ENCODE peak calls at places on chromosomes 1 and 21, in four cellular contexts. One of them, this sample, is unnamed.

GRCh38 chr1:28123461-28123961 is 35.1 kb upstream of the EYA3 start:
- DNase-seq in GDM1: no peak
- DNase-seq in H7: no peak
- DNase-seq in cardiac fibroblast: peak
- DNase-seq in this sample: peak

GRCh38 chr1:37537378-37537777 is 16.7 kb downstream of the SNIP1 start:
- DNase-seq in GDM1: no peak
- DNase-seq in H7: no peak
- DNase-seq in cardiac fibroblast: peak
- DNase-seq in this sample: peak

GRCh38 chr1:159881930-159882839 is 17.8 kb downstream of the CFAP45 start:
- DNase-seq in GDM1: no peak
- DNase-seq in H7: no peak
- DNase-seq in cardiac fibroblast: peak
- DNase-seq in this sample: peak

GRCh38 chr1:45340816-45341215 is 576 bp upstream of the MUTYH start:
- DNase-seq in GDM1: no peak
- DNase-seq in H7: peak
- DNase-seq in cardiac fibroblast: no peak
- DNase-seq in this sample: no peak

GRCh38 chr1:8712413-8713229 is 104.8 kb downstream of the RERE start:
- DNase-seq in GDM1: peak
- DNase-seq in H7: no peak
- DNase-seq in cardiac fibroblast: peak
- DNase-seq in this sample: peak

GRCh38 chr1:16017461-16018303 is at the start of gene HSPB7:
- DNase-seq in GDM1: no peak
- DNase-seq in H7: peak
- DNase-seq in cardiac fibroblast: peak
- DNase-seq in this sample: peak

GRCh38 chr1:159084152-159084551 is 7.6 kb upstream of the AIM2 start:
- DNase-seq in GDM1: peak
- DNase-seq in H7: no peak
- DNase-seq in cardiac fibroblast: no peak
- DNase-seq in this sample: no peak

GRCh38 chr1:216785760-216786159 is 62.5 kb upstream of the ESRRG start:
- DNase-seq in GDM1: no peak
- DNase-seq in H7: no peak
- DNase-seq in cardiac fibroblast: no peak
- DNase-seq in this sample: no peak

GRCh38 chr21:38478782-38479181 is 19.5 kb downstream of the ERG start:
- DNase-seq in GDM1: no peak
- DNase-seq in H7: no peak
- DNase-seq in cardiac fibroblast: peak
- DNase-seq in this sample: peak

GRCh38 chr1:5667513-5668325 is 324.5 kb downstream of the NPHP4 start:
- DNase-seq in GDM1: no peak
- DNase-seq in H7: no peak
- DNase-seq in cardiac fibroblast: no peak
- DNase-seq in this sample: no peak

GRCh38 chr1:182080955-182081582 is 19.6 kb upstream of the ZNF648 start:
- DNase-seq in GDM1: peak
- DNase-seq in H7: peak
- DNase-seq in cardiac fibroblast: peak
- DNase-seq in this sample: peak

GRCh38 chr21:42724226-42724920 is 71.0 kb downstream of the PDE9A start:
- DNase-seq in GDM1: no peak
- DNase-seq in H7: no peak
- DNase-seq in cardiac fibroblast: peak
- DNase-seq in this sample: peak

GRCh38 chr1:202046748-202047708 is 36.6 kb downstream of the ELF3 start:
- DNase-seq in GDM1: no peak
- DNase-seq in H7: no peak
- DNase-seq in cardiac fibroblast: peak
- DNase-seq in this sample: no peak

GRCh38 chr21:37682908-37683307 is 233.3 kb downstream of the KCNJ6 start:
- DNase-seq in GDM1: no peak
- DNase-seq in H7: no peak
- DNase-seq in cardiac fibroblast: peak
- DNase-seq in this sample: peak

GRCh38 chr1:12078938-12079861 is 16.1 kb downstream of the TNFRSF8 start:
- DNase-seq in GDM1: no peak
- DNase-seq in H7: peak
- DNase-seq in cardiac fibroblast: peak
- DNase-seq in this sample: peak

GRCh38 chr1:180507826-180508724 is 5.7 kb upstream of the ACBD6 start:
- DNase-seq in GDM1: no peak
- DNase-seq in H7: no peak
- DNase-seq in cardiac fibroblast: peak
- DNase-seq in this sample: peak

GRCh38 chr1:96492236-96492635 is 229.3 kb upstream of the PTBP2 start:
- DNase-seq in GDM1: no peak
- DNase-seq in H7: no peak
- DNase-seq in cardiac fibroblast: peak
- DNase-seq in this sample: no peak

GRCh38 chr1:201116091-201116490 is 3.9 kb upstream of the CACNA1S start:
- DNase-seq in GDM1: no peak
- DNase-seq in H7: no peak
- DNase-seq in cardiac fibroblast: no peak
- DNase-seq in this sample: no peak

GRCh38 chr1:248841702-248842395 is 3.8 kb downstream of the ZNF672 start:
- DNase-seq in GDM1: peak
- DNase-seq in H7: no peak
- DNase-seq in cardiac fibroblast: peak
- DNase-seq in this sample: peak

GRCh38 chr1:45134468-45134873 is 71.9 kb downstream of the ZSWIM5 start:
- DNase-seq in GDM1: no peak
- DNase-seq in H7: no peak
- DNase-seq in cardiac fibroblast: no peak
- DNase-seq in this sample: no peak

GRCh38 chr21:26469789-26470188 is 103.3 kb downstream of the CYYR1 start:
- DNase-seq in GDM1: no peak
- DNase-seq in H7: no peak
- DNase-seq in cardiac fibroblast: peak
- DNase-seq in this sample: peak

GRCh38 chr1:209720326-209720725 is 15.7 kb downstream of the HSD11B1 start:
- DNase-seq in GDM1: no peak
- DNase-seq in H7: no peak
- DNase-seq in cardiac fibroblast: peak
- DNase-seq in this sample: no peak

GRCh38 chr1:114154963-114155322 is 1.3 kb upstream of the SYT6 start:
- DNase-seq in GDM1: no peak
- DNase-seq in H7: peak
- DNase-seq in cardiac fibroblast: peak
- DNase-seq in this sample: peak

GRCh38 chr1:211260161-211261107 is 1.3 kb downstream of the RCOR3 start:
- DNase-seq in GDM1: peak
- DNase-seq in H7: peak
- DNase-seq in cardiac fibroblast: peak
- DNase-seq in this sample: peak

GRCh38 chr1:7501259-7501560 is 269.9 kb upstream of the VAMP3 start:
- DNase-seq in GDM1: no peak
- DNase-seq in H7: no peak
- DNase-seq in cardiac fibroblast: no peak
- DNase-seq in this sample: no peak

GRCh38 chr1:199073166-199073565 is 434.3 kb downstream of the PTPRC start:
- DNase-seq in GDM1: no peak
- DNase-seq in H7: no peak
- DNase-seq in cardiac fibroblast: no peak
- DNase-seq in this sample: no peak

GRCh38 chr1:173043253-173043652 is 7.5 kb downstream of the TNFSF18 start:
- DNase-seq in GDM1: no peak
- DNase-seq in H7: no peak
- DNase-seq in cardiac fibroblast: peak
- DNase-seq in this sample: peak

GRCh38 chr1:18643154-18644012 is 12.7 kb downstream of the PAX7 start:
- DNase-seq in GDM1: no peak
- DNase-seq in H7: peak
- DNase-seq in cardiac fibroblast: no peak
- DNase-seq in this sample: no peak

GRCh38 chr1:207649865-207650580 is 5.1 kb downstream of the CR1L start:
- DNase-seq in GDM1: no peak
- DNase-seq in H7: no peak
- DNase-seq in cardiac fibroblast: no peak
- DNase-seq in this sample: no peak

GRCh38 chr1:211705439-211706205 is 30.2 kb upstream of the NEK2 start:
- DNase-seq in GDM1: no peak
- DNase-seq in H7: no peak
- DNase-seq in cardiac fibroblast: no peak
- DNase-seq in this sample: no peak

GRCh38 chr1:78165816-78166215 is 120.0 kb downstream of the GIPC2 start:
- DNase-seq in GDM1: no peak
- DNase-seq in H7: no peak
- DNase-seq in cardiac fibroblast: no peak
- DNase-seq in this sample: no peak

GRCh38 chr1:171460018-171460585 is 25.2 kb upstream of the PRRC2C start:
- DNase-seq in GDM1: no peak
- DNase-seq in H7: no peak
- DNase-seq in cardiac fibroblast: no peak
- DNase-seq in this sample: no peak

GRCh38 chr1:230648114-230648513 is 5.8 kb downstream of the COG2 start:
- DNase-seq in GDM1: no peak
- DNase-seq in H7: no peak
- DNase-seq in cardiac fibroblast: no peak
- DNase-seq in this sample: no peak

GRCh38 chr1:164380893-164381292 is 178.1 kb upstream of the PBX1 start:
- DNase-seq in GDM1: no peak
- DNase-seq in H7: no peak
- DNase-seq in cardiac fibroblast: peak
- DNase-seq in this sample: peak

GRCh38 chr1:218656301-218657037 is 311.3 kb downstream of the TGFB2 start:
- DNase-seq in GDM1: no peak
- DNase-seq in H7: no peak
- DNase-seq in cardiac fibroblast: peak
- DNase-seq in this sample: peak

GRCh38 chr1:149997585-149998262 is 12.8 kb downstream of the OTUD7B start:
- DNase-seq in GDM1: peak
- DNase-seq in H7: no peak
- DNase-seq in cardiac fibroblast: no peak
- DNase-seq in this sample: no peak

GRCh38 chr1:43975249-43975961 is 645 bp downstream of the ATP6V0B start:
- DNase-seq in GDM1: peak
- DNase-seq in H7: peak
- DNase-seq in cardiac fibroblast: peak
- DNase-seq in this sample: no peak

This sample was measured in fibroblast of mammary gland.